ENCODE peak calls at places on chromosomes 13 and 19, in nine cellular contexts. One of them, this sample, is unnamed.

GRCh38 chr19:41307090-41307875 is 2.7 kb upstream of the CCDC97 start:
- DNase-seq in AG09319: no peak
- DNase-seq in left lung: no peak
- DNase-seq in foreskin keratinocyte: no peak
- DNase-seq in kidney: no peak
- DNase-seq in RWPE2: no peak
- DNase-seq in MCF 10A: no peak
- DNase-seq in right atrium auricular region: no peak
- DNase-seq in H1: no peak
- DNase-seq in this sample: no peak

GRCh38 chr13:97629601-97630272 is 195.8 kb downstream of the RAP2A start:
- DNase-seq in H1: no peak
- DNase-seq in RWPE2: no peak
- DNase-seq in kidney: no peak
- DNase-seq in foreskin keratinocyte: no peak
- DNase-seq in right atrium auricular region: no peak
- DNase-seq in MCF 10A: no peak
- DNase-seq in AG09319: no peak
- DNase-seq in left lung: peak
- DNase-seq in this sample: no peak

GRCh38 chr19:34325961-34326360 is 39.0 kb upstream of the GPI start:
- DNase-seq in kidney: no peak
- DNase-seq in RWPE2: no peak
- DNase-seq in H1: no peak
- DNase-seq in foreskin keratinocyte: no peak
- DNase-seq in right atrium auricular region: no peak
- DNase-seq in left lung: no peak
- DNase-seq in MCF 10A: no peak
- DNase-seq in AG09319: no peak
- DNase-seq in this sample: no peak

GRCh38 chr13:110713981-110714797 is 689 bp downstream of the ING1 start:
- DNase-seq in foreskin keratinocyte: peak
- DNase-seq in RWPE2: peak
- DNase-seq in right atrium auricular region: peak
- DNase-seq in left lung: peak
- DNase-seq in AG09319: no peak
- DNase-seq in MCF 10A: peak
- DNase-seq in H1: peak
- DNase-seq in kidney: peak
- DNase-seq in this sample: no peak

GRCh38 chr13:90307136-90307535 is 1040.4 kb upstream of the MIR17HG start:
- DNase-seq in right atrium auricular region: no peak
- DNase-seq in RWPE2: no peak
- DNase-seq in MCF 10A: no peak
- DNase-seq in AG09319: no peak
- DNase-seq in left lung: no peak
- DNase-seq in H1: no peak
- DNase-seq in kidney: no peak
- DNase-seq in foreskin keratinocyte: no peak
- DNase-seq in this sample: no peak

GRCh38 chr19:46100344-46100743 is 24.1 kb downstream of the IGFL3 start:
- DNase-seq in RWPE2: no peak
- DNase-seq in right atrium auricular region: no peak
- DNase-seq in MCF 10A: no peak
- DNase-seq in left lung: no peak
- DNase-seq in foreskin keratinocyte: no peak
- DNase-seq in H1: no peak
- DNase-seq in AG09319: no peak
- DNase-seq in kidney: no peak
- DNase-seq in this sample: no peak

GRCh38 chr13:110330491-110331001 is 23.5 kb downstream of the COL4A2 start:
- DNase-seq in kidney: no peak
- DNase-seq in foreskin keratinocyte: no peak
- DNase-seq in MCF 10A: no peak
- DNase-seq in AG09319: no peak
- DNase-seq in right atrium auricular region: no peak
- DNase-seq in H1: no peak
- DNase-seq in left lung: no peak
- DNase-seq in RWPE2: no peak
- DNase-seq in this sample: no peak

GRCh38 chr13:79989251-79989661 is 351.7 kb downstream of the SPRY2 start:
- DNase-seq in AG09319: no peak
- DNase-seq in H1: no peak
- DNase-seq in RWPE2: no peak
- DNase-seq in MCF 10A: no peak
- DNase-seq in right atrium auricular region: no peak
- DNase-seq in left lung: no peak
- DNase-seq in kidney: peak
- DNase-seq in foreskin keratinocyte: peak
- DNase-seq in this sample: no peak

GRCh38 chr19:4807188-4807587 is 15.7 kb downstream of the FEM1A start:
- DNase-seq in RWPE2: no peak
- DNase-seq in MCF 10A: no peak
- DNase-seq in foreskin keratinocyte: no peak
- DNase-seq in AG09319: no peak
- DNase-seq in H1: no peak
- DNase-seq in kidney: no peak
- DNase-seq in left lung: peak
- DNase-seq in right atrium auricular region: no peak
- DNase-seq in this sample: no peak

GRCh38 chr13:98343461-98343860 is 166.4 kb upstream of the RNF113B start:
- DNase-seq in RWPE2: no peak
- DNase-seq in MCF 10A: no peak
- DNase-seq in kidney: no peak
- DNase-seq in foreskin keratinocyte: no peak
- DNase-seq in left lung: no peak
- DNase-seq in AG09319: no peak
- DNase-seq in right atrium auricular region: no peak
- DNase-seq in H1: no peak
- DNase-seq in this sample: no peak

GRCh38 chr13:76630629-76631028 is 255.6 kb downstream of the KCTD12 start:
- DNase-seq in left lung: no peak
- DNase-seq in foreskin keratinocyte: no peak
- DNase-seq in RWPE2: no peak
- DNase-seq in MCF 10A: no peak
- DNase-seq in H1: no peak
- DNase-seq in AG09319: no peak
- DNase-seq in kidney: no peak
- DNase-seq in right atrium auricular region: no peak
- DNase-seq in this sample: no peak

GRCh38 chr13:112956516-112957294 is 12.3 kb upstream of the MCF2L start:
- DNase-seq in MCF 10A: no peak
- DNase-seq in right atrium auricular region: no peak
- DNase-seq in RWPE2: no peak
- DNase-seq in AG09319: no peak
- DNase-seq in left lung: no peak
- DNase-seq in kidney: no peak
- DNase-seq in H1: no peak
- DNase-seq in foreskin keratinocyte: no peak
- DNase-seq in this sample: peak

GRCh38 chr19:35908977-35909683 is 1.0 kb upstream of the TYROBP start:
- DNase-seq in kidney: peak
- DNase-seq in RWPE2: no peak
- DNase-seq in MCF 10A: no peak
- DNase-seq in AG09319: no peak
- DNase-seq in foreskin keratinocyte: no peak
- DNase-seq in right atrium auricular region: peak
- DNase-seq in H1: no peak
- DNase-seq in left lung: peak
- DNase-seq in this sample: no peak

GRCh38 chr13:75864718-75865117 is 228.6 kb downstream of the LMO7 start:
- DNase-seq in foreskin keratinocyte: no peak
- DNase-seq in left lung: no peak
- DNase-seq in H1: no peak
- DNase-seq in AG09319: no peak
- DNase-seq in RWPE2: no peak
- DNase-seq in MCF 10A: peak
- DNase-seq in kidney: no peak
- DNase-seq in right atrium auricular region: no peak
- DNase-seq in this sample: no peak

GRCh38 chr13:27960362-27961226 is 8.5 kb downstream of the CDX2 start:
- DNase-seq in left lung: peak
- DNase-seq in MCF 10A: peak
- DNase-seq in H1: peak
- DNase-seq in kidney: no peak
- DNase-seq in RWPE2: no peak
- DNase-seq in foreskin keratinocyte: no peak
- DNase-seq in right atrium auricular region: no peak
- DNase-seq in AG09319: no peak
- DNase-seq in this sample: no peak

GRCh38 chr19:39411832-39412099 is 703 bp upstream of the PLEKHG2 start:
- DNase-seq in right atrium auricular region: peak
- DNase-seq in AG09319: peak
- DNase-seq in H1: peak
- DNase-seq in RWPE2: no peak
- DNase-seq in foreskin keratinocyte: peak
- DNase-seq in kidney: peak
- DNase-seq in left lung: peak
- DNase-seq in MCF 10A: peak
- DNase-seq in this sample: no peak

GRCh38 chr13:97017322-97017721 is 23.0 kb upstream of the OXGR1 start:
- DNase-seq in left lung: no peak
- DNase-seq in MCF 10A: no peak
- DNase-seq in RWPE2: no peak
- DNase-seq in H1: no peak
- DNase-seq in foreskin keratinocyte: no peak
- DNase-seq in AG09319: no peak
- DNase-seq in kidney: no peak
- DNase-seq in right atrium auricular region: no peak
- DNase-seq in this sample: no peak

GRCh38 chr19:51086153-51086850 is 3.6 kb upstream of the KLK14 start:
- DNase-seq in AG09319: no peak
- DNase-seq in H1: no peak
- DNase-seq in MCF 10A: no peak
- DNase-seq in RWPE2: no peak
- DNase-seq in left lung: no peak
- DNase-seq in foreskin keratinocyte: no peak
- DNase-seq in kidney: peak
- DNase-seq in right atrium auricular region: no peak
- DNase-seq in this sample: no peak
- TF ChIP-seq CTCF in AG09319: no peak
- TF ChIP-seq CTCF in H1: no peak
- TF ChIP-seq CTCF in MCF 10A: no peak
- TF ChIP-seq CTCF in RWPE2: no peak
- TF ChIP-seq CTCF in left lung: no peak
- TF ChIP-seq CTCF in foreskin keratinocyte: no peak
- TF ChIP-seq CTCF in kidney: no peak
- TF ChIP-seq CTCF in right atrium auricular region: no peak
- TF ChIP-seq CTCF in this sample: no peak

DNA sequence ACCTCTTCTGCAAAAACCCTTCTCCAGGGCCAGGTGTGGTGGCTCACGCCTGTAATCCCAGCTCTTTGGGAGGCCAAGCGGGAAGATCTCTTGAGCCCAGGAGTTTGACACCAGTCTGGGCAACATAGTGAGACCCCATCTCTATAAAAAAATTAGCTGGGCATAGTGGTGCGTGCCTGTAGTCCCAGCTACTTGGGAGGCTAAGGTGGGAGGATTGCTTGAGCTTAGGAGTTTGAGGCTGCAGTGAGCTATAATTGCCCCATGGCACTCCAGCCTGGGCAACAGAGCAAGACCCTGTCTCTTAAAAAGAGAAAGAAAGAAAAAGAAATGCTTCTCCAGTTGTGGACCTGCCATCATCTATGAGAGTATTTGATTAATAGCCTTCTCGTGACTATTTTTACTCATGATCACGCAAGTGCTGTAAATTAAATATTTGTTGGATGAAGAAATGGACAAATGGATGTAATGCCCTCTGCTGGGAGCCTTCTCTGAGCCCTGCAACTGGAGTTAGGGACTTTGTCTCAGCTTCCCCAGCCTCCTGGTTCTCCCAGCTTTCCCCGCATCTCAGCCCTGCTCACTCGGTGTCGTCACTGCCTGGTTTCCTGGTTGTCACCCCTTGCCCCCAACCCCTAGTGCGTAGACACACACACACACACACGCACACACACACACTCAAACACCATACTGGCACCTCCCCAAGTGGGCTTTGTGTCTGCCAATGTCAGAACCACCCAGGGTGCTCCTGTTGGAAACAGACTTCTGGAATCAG is 12.2 kb downstream of the WIZ start:
- DNase-seq in H1: no peak
- DNase-seq in MCF 10A: no peak
- DNase-seq in foreskin keratinocyte: no peak
- DNase-seq in kidney: peak
- DNase-seq in RWPE2: no peak
- DNase-seq in right atrium auricular region: no peak
- DNase-seq in AG09319: no peak
- DNase-seq in left lung: no peak
- DNase-seq in this sample: no peak
- TF ChIP-seq CTCF in H1: no peak
- TF ChIP-seq CTCF in MCF 10A: no peak
- TF ChIP-seq CTCF in foreskin keratinocyte: peak
- TF ChIP-seq CTCF in kidney: no peak
- TF ChIP-seq CTCF in RWPE2: no peak
- TF ChIP-seq CTCF in right atrium auricular region: no peak
- TF ChIP-seq CTCF in AG09319: peak
- TF ChIP-seq CTCF in left lung: no peak
- TF ChIP-seq CTCF in this sample: peak

GRCh38 chr13:95704510-95704909 is 27.6 kb downstream of the DNAJC3 start:
- DNase-seq in kidney: no peak
- DNase-seq in MCF 10A: peak
- DNase-seq in left lung: no peak
- DNase-seq in AG09319: no peak
- DNase-seq in RWPE2: no peak
- DNase-seq in right atrium auricular region: no peak
- DNase-seq in H1: no peak
- DNase-seq in foreskin keratinocyte: no peak
- DNase-seq in this sample: no peak
- TF ChIP-seq CTCF in kidney: no peak
- TF ChIP-seq CTCF in MCF 10A: peak
- TF ChIP-seq CTCF in left lung: peak
- TF ChIP-seq CTCF in AG09319: peak
- TF ChIP-seq CTCF in RWPE2: peak
- TF ChIP-seq CTCF in right atrium auricular region: no peak
- TF ChIP-seq CTCF in H1: peak
- TF ChIP-seq CTCF in foreskin keratinocyte: peak
- TF ChIP-seq CTCF in this sample: peak

DNA sequence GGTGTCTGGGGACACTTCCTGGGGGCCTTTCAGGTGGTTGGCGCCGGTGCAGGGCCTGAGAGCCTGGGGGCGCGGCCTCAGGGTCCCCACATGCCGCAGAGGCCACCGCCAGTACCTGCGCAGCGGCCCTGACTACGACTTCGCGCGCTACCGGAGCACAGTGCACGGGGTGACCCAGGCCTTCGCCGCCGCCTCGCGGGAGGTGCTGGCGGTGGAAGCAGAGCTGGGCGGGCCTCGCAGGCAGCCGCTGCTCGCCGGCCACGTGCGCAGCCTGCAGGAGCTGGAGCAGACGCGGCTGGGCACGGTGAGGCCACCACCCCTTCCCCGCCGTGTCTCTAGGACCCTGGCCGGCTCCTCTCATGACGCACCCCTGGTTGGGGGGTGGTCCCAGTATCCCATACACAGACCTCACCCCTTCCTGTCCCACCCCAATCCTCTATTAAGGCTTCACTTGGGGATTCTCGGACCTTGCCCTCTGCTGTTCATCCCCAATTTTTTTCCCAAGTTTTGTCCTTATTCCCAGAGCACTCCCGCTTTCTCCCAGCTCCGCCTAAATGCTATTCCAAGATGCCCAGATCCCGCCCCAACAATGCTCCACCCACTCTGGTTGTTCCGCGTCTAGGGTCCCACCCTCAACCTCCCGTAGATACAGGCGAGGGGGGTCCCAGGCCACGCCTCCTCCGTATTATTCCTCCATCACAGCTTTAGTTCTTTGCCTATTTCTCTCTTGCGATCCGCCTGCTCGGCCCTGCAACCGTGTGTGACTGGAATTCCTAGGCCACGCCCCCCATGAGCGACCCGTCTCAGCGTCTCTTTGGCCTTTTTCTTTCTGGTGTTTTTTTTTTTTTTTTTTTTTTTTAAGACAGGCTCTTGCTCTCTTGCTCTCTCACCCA is 1.0 kb downstream of the REX1BD start:
- DNase-seq in left lung: peak
- DNase-seq in kidney: peak
- DNase-seq in H1: peak
- DNase-seq in foreskin keratinocyte: peak
- DNase-seq in MCF 10A: peak
- DNase-seq in AG09319: no peak
- DNase-seq in RWPE2: peak
- DNase-seq in right atrium auricular region: peak
- DNase-seq in this sample: no peak
- TF ChIP-seq CTCF in left lung: no peak
- TF ChIP-seq CTCF in kidney: peak
- TF ChIP-seq CTCF in H1: no peak
- TF ChIP-seq CTCF in foreskin keratinocyte: peak
- TF ChIP-seq CTCF in MCF 10A: peak
- TF ChIP-seq CTCF in AG09319: no peak
- TF ChIP-seq CTCF in RWPE2: no peak
- TF ChIP-seq CTCF in right atrium auricular region: no peak
- TF ChIP-seq CTCF in this sample: no peak

This sample was measured in chondrocyte.